ENCODE peak calls at places on chromosomes 7 and 10, in seven cellular contexts. H is esophagus squamous epithelium, L is colonic mucosa, R is PC-9, Z is MM.1S, M is IMR-90, N is stomach. F is an unnamed sample.

GRCh38 chr7:22356855-22357310 is at the start of gene RAPGEF5:
- DNase-seq in H (no peak), L (peak), R (peak), Z (peak), M (no peak), N (peak), F (peak)

GRCh38 chr7:18844735-18845134 is 272.7 kb downstream of the TWIST1 start:
- DNase-seq in H (no peak), L (no peak), R (no peak), Z (no peak), M (no peak), N (no peak), F (no peak)

GRCh38 chr10:52644678-52645434 is 127.7 kb downstream of the MBL2 start:
- DNase-seq in H (no peak), L (peak), R (peak), Z (peak), M (peak), N (peak), F (no peak)

GRCh38 chr7:52100-52499 is 140.3 kb upstream of the FAM20C start:
- DNase-seq in H (no peak), L (no peak), R (no peak), Z (no peak), M (no peak), N (no peak), F (peak)

GRCh38 chr7:20329389-20330175 is 1.1 kb upstream of the ITGB8 start:
- DNase-seq in H (no peak), L (peak), R (peak), Z (peak), M (peak), N (peak), F (peak)

GRCh38 chr7:124765401-124766352 is at the start of gene GPR37:
- DNase-seq in H (peak), L (peak), R (peak), Z (peak), M (peak), N (peak), F (peak)

GRCh38 chr10:1107679-1108078 is 51.5 kb downstream of the WDR37 start:
- DNase-seq in H (no peak), L (peak), R (no peak), Z (no peak), M (no peak), N (peak), F (no peak)

GRCh38 chr10:93386496-93387369 is 95.4 kb downstream of the MYOF start:
- DNase-seq in H (no peak), L (no peak), R (no peak), Z (peak), M (no peak), N (no peak), F (no peak)

GRCh38 chr7:14023838-14024237 is 34.4 kb upstream of the ETV1 start:
- DNase-seq in H (no peak), L (no peak), R (no peak), Z (no peak), M (no peak), N (no peak), F (no peak)

GRCh38 chr10:110357252-110357780 is 52.6 kb upstream of the SMNDC1 start:
- DNase-seq in H (no peak), L (no peak), R (no peak), Z (peak), M (peak), N (no peak), F (no peak)
- H3K27ac ChIP-seq in H (peak), L (no peak), R (peak), Z (peak), M (peak), N (peak), F (no peak)

GRCh38 chr7:102978280-102978679 is 65.5 kb downstream of the LRRC17 start:
- DNase-seq in H (no peak), L (no peak), R (peak), Z (no peak), M (peak), N (peak), F (no peak)
- H3K27ac ChIP-seq in H (no peak), L (no peak), R (peak), Z (no peak), M (no peak), N (no peak), F (no peak)

GRCh38 chr7:154304740-154305679 is 252.8 kb downstream of the DPP6 start:
- DNase-seq in H (no peak), L (no peak), R (no peak), Z (no peak), M (no peak), N (no peak), F (no peak)
- H3K27ac ChIP-seq in H (no peak), L (no peak), R (no peak), Z (no peak), M (no peak), N (no peak), F (no peak)

GRCh38 chr10:29956335-29956924 is 103.0 kb downstream of the JCAD start:
- DNase-seq in H (no peak), L (no peak), R (peak), Z (no peak), M (no peak), N (no peak), F (no peak)
- H3K27ac ChIP-seq in H (no peak), L (no peak), R (peak), Z (no peak), M (no peak), N (no peak), F (no peak)